ENCODE peak calls at places on chromosomes 16 and 17, in ten cellular contexts. One of them, this sample, is unnamed.

GRCh38 chr16:73113326-73113720 is 65.4 kb upstream of the ZFHX3 start:
- DNase-seq in AG04450: no peak
- DNase-seq in PC-9: no peak
- DNase-seq in lung: no peak
- DNase-seq in adrenal gland: no peak
- DNase-seq in stomach: no peak
- DNase-seq in fibroblast of mammary gland: peak
- DNase-seq in ascending aorta: no peak
- DNase-seq in BE2C: no peak
- DNase-seq in omental fat pad: no peak
- DNase-seq in this sample: no peak

GRCh38 chr17:39306028-39306427 is 80.3 kb upstream of the STAC2 start:
- DNase-seq in AG04450: no peak
- DNase-seq in PC-9: no peak
- DNase-seq in lung: no peak
- DNase-seq in adrenal gland: no peak
- DNase-seq in stomach: no peak
- DNase-seq in fibroblast of mammary gland: no peak
- DNase-seq in ascending aorta: no peak
- DNase-seq in BE2C: no peak
- DNase-seq in omental fat pad: no peak
- DNase-seq in this sample: no peak

GRCh38 chr16:56189990-56190902 is 1.0 kb upstream of the GNAO1 start:
- DNase-seq in AG04450: no peak
- DNase-seq in PC-9: no peak
- DNase-seq in lung: no peak
- DNase-seq in adrenal gland: no peak
- DNase-seq in stomach: no peak
- DNase-seq in fibroblast of mammary gland: no peak
- DNase-seq in ascending aorta: no peak
- DNase-seq in BE2C: peak
- DNase-seq in omental fat pad: no peak
- DNase-seq in this sample: no peak

GRCh38 chr16:74099530-74099929 is 197.1 kb upstream of the PSMD7 start:
- DNase-seq in AG04450: no peak
- DNase-seq in PC-9: no peak
- DNase-seq in lung: no peak
- DNase-seq in adrenal gland: no peak
- DNase-seq in stomach: no peak
- DNase-seq in fibroblast of mammary gland: no peak
- DNase-seq in ascending aorta: no peak
- DNase-seq in BE2C: no peak
- DNase-seq in omental fat pad: no peak
- DNase-seq in this sample: no peak

GRCh38 chr17:35977509-35977908 is 3.8 kb downstream of the CCL16 start:
- DNase-seq in AG04450: no peak
- DNase-seq in PC-9: no peak
- DNase-seq in lung: no peak
- DNase-seq in adrenal gland: no peak
- DNase-seq in stomach: no peak
- DNase-seq in fibroblast of mammary gland: no peak
- DNase-seq in ascending aorta: no peak
- DNase-seq in BE2C: no peak
- DNase-seq in omental fat pad: no peak
- DNase-seq in this sample: no peak

GRCh38 chr17:66906321-66907278 is 57.9 kb upstream of the CACNG4 start:
- DNase-seq in AG04450: peak
- DNase-seq in PC-9: peak
- DNase-seq in lung: peak
- DNase-seq in adrenal gland: peak
- DNase-seq in stomach: peak
- DNase-seq in fibroblast of mammary gland: peak
- DNase-seq in ascending aorta: peak
- DNase-seq in BE2C: peak
- DNase-seq in omental fat pad: peak
- DNase-seq in this sample: peak

GRCh38 chr16:84599528-84600202 is 18.2 kb downstream of the COTL1 start:
- DNase-seq in AG04450: peak
- DNase-seq in PC-9: no peak
- DNase-seq in lung: peak
- DNase-seq in adrenal gland: peak
- DNase-seq in stomach: peak
- DNase-seq in fibroblast of mammary gland: peak
- DNase-seq in ascending aorta: no peak
- DNase-seq in BE2C: peak
- DNase-seq in omental fat pad: no peak
- DNase-seq in this sample: no peak

GRCh38 chr16:57061084-57061905 is 31.1 kb upstream of the CPNE2 start:
- DNase-seq in AG04450: no peak
- DNase-seq in PC-9: peak
- DNase-seq in lung: peak
- DNase-seq in adrenal gland: peak
- DNase-seq in stomach: peak
- DNase-seq in fibroblast of mammary gland: peak
- DNase-seq in ascending aorta: peak
- DNase-seq in BE2C: peak
- DNase-seq in omental fat pad: no peak
- DNase-seq in this sample: peak

GRCh38 chr16:14284930-14285541 is 213.9 kb downstream of the MRTFB start:
- DNase-seq in AG04450: peak
- DNase-seq in PC-9: peak
- DNase-seq in lung: no peak
- DNase-seq in adrenal gland: no peak
- DNase-seq in stomach: peak
- DNase-seq in fibroblast of mammary gland: peak
- DNase-seq in ascending aorta: no peak
- DNase-seq in BE2C: peak
- DNase-seq in omental fat pad: no peak
- DNase-seq in this sample: peak

GRCh38 chr17:17075037-17075755 is 32.9 kb downstream of the MPRIP start:
- DNase-seq in AG04450: peak
- DNase-seq in PC-9: no peak
- DNase-seq in lung: no peak
- DNase-seq in adrenal gland: peak
- DNase-seq in stomach: no peak
- DNase-seq in fibroblast of mammary gland: peak
- DNase-seq in ascending aorta: no peak
- DNase-seq in BE2C: peak
- DNase-seq in omental fat pad: no peak
- DNase-seq in this sample: no peak

GRCh38 chr17:81020767-81021497 is 14.0 kb upstream of the BAIAP2 start:
- DNase-seq in AG04450: no peak
- DNase-seq in PC-9: no peak
- DNase-seq in lung: peak
- DNase-seq in adrenal gland: peak
- DNase-seq in stomach: no peak
- DNase-seq in fibroblast of mammary gland: peak
- DNase-seq in ascending aorta: no peak
- DNase-seq in BE2C: peak
- DNase-seq in omental fat pad: no peak
- DNase-seq in this sample: no peak

GRCh38 chr17:12035713-12036112 is 15.0 kb downstream of the MAP2K4 start:
- DNase-seq in AG04450: no peak
- DNase-seq in PC-9: no peak
- DNase-seq in lung: no peak
- DNase-seq in adrenal gland: no peak
- DNase-seq in stomach: no peak
- DNase-seq in fibroblast of mammary gland: no peak
- DNase-seq in ascending aorta: no peak
- DNase-seq in BE2C: no peak
- DNase-seq in omental fat pad: no peak
- DNase-seq in this sample: no peak

GRCh38 chr17:40535438-40535837 is 29.8 kb downstream of the CCR7 start:
- DNase-seq in AG04450: no peak
- DNase-seq in PC-9: no peak
- DNase-seq in lung: no peak
- DNase-seq in adrenal gland: no peak
- DNase-seq in stomach: no peak
- DNase-seq in fibroblast of mammary gland: no peak
- DNase-seq in ascending aorta: no peak
- DNase-seq in BE2C: no peak
- DNase-seq in omental fat pad: no peak
- DNase-seq in this sample: no peak

GRCh38 chr17:33038740-33039139 is 47.1 kb downstream of the SPACA3 start:
- DNase-seq in AG04450: no peak
- DNase-seq in PC-9: no peak
- DNase-seq in lung: no peak
- DNase-seq in adrenal gland: peak
- DNase-seq in stomach: no peak
- DNase-seq in fibroblast of mammary gland: peak
- DNase-seq in ascending aorta: no peak
- DNase-seq in BE2C: peak
- DNase-seq in omental fat pad: no peak
- DNase-seq in this sample: peak

GRCh38 chr17:49315551-49315951 is 46.5 kb downstream of the ZNF652 start:
- DNase-seq in AG04450: peak
- DNase-seq in PC-9: peak
- DNase-seq in lung: peak
- DNase-seq in adrenal gland: peak
- DNase-seq in stomach: peak
- DNase-seq in fibroblast of mammary gland: peak
- DNase-seq in ascending aorta: peak
- DNase-seq in BE2C: peak
- DNase-seq in omental fat pad: peak
- DNase-seq in this sample: peak
- TF ChIP-seq CTCF in AG04450: peak
- TF ChIP-seq CTCF in PC-9: peak
- TF ChIP-seq CTCF in lung: peak
- TF ChIP-seq CTCF in adrenal gland: peak
- TF ChIP-seq CTCF in stomach: peak
- TF ChIP-seq CTCF in fibroblast of mammary gland: peak
- TF ChIP-seq CTCF in ascending aorta: peak
- TF ChIP-seq CTCF in BE2C: peak
- TF ChIP-seq CTCF in omental fat pad: no peak
- TF ChIP-seq CTCF in this sample: peak

GRCh38 chr17:73936908-73937627 is 266.4 kb upstream of the RPL38 start:
- DNase-seq in AG04450: no peak
- DNase-seq in PC-9: no peak
- DNase-seq in lung: no peak
- DNase-seq in adrenal gland: no peak
- DNase-seq in stomach: no peak
- DNase-seq in fibroblast of mammary gland: no peak
- DNase-seq in ascending aorta: no peak
- DNase-seq in BE2C: no peak
- DNase-seq in omental fat pad: no peak
- DNase-seq in this sample: no peak
- TF ChIP-seq CTCF in AG04450: no peak
- TF ChIP-seq CTCF in PC-9: no peak
- TF ChIP-seq CTCF in lung: no peak
- TF ChIP-seq CTCF in adrenal gland: no peak
- TF ChIP-seq CTCF in stomach: no peak
- TF ChIP-seq CTCF in fibroblast of mammary gland: no peak
- TF ChIP-seq CTCF in ascending aorta: no peak
- TF ChIP-seq CTCF in BE2C: no peak
- TF ChIP-seq CTCF in omental fat pad: no peak
- TF ChIP-seq CTCF in this sample: no peak

GRCh38 chr17:41793749-41794602 is 7.5 kb upstream of the JUP start:
- DNase-seq in AG04450: no peak
- DNase-seq in PC-9: no peak
- DNase-seq in lung: no peak
- DNase-seq in adrenal gland: no peak
- DNase-seq in stomach: no peak
- DNase-seq in fibroblast of mammary gland: no peak
- DNase-seq in ascending aorta: no peak
- DNase-seq in BE2C: no peak
- DNase-seq in omental fat pad: no peak
- DNase-seq in this sample: no peak
- TF ChIP-seq CTCF in AG04450: no peak
- TF ChIP-seq CTCF in PC-9: no peak
- TF ChIP-seq CTCF in lung: no peak
- TF ChIP-seq CTCF in adrenal gland: no peak
- TF ChIP-seq CTCF in stomach: no peak
- TF ChIP-seq CTCF in fibroblast of mammary gland: no peak
- TF ChIP-seq CTCF in ascending aorta: no peak
- TF ChIP-seq CTCF in BE2C: no peak
- TF ChIP-seq CTCF in omental fat pad: no peak
- TF ChIP-seq CTCF in this sample: no peak

DNA sequence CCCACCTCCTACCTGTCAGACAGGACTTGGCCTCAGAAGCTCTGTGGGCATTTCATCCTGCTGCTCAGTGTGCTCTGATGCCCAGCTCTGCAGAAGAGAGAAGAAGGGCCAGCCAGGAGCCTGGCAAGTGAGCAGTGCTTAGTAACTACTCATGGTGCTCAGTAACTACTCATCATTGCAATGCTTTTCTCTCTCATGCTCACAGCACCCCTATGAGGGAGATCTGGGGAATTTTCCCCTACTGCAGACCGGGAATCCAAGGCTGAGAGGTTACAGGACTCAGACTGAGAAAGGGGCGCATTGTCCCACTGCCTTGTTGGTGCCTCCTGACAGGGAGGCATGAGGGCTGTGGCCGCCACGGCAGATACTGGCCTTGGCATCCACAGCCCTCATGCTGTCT is 261.1 kb downstream of the C16orf95 start:
- DNase-seq in AG04450: no peak
- DNase-seq in PC-9: no peak
- DNase-seq in lung: no peak
- DNase-seq in adrenal gland: no peak
- DNase-seq in stomach: no peak
- DNase-seq in fibroblast of mammary gland: peak
- DNase-seq in ascending aorta: no peak
- DNase-seq in BE2C: no peak
- DNase-seq in omental fat pad: no peak
- DNase-seq in this sample: no peak
- TF ChIP-seq CTCF in AG04450: peak
- TF ChIP-seq CTCF in PC-9: no peak
- TF ChIP-seq CTCF in lung: no peak
- TF ChIP-seq CTCF in adrenal gland: no peak
- TF ChIP-seq CTCF in stomach: no peak
- TF ChIP-seq CTCF in fibroblast of mammary gland: peak
- TF ChIP-seq CTCF in ascending aorta: peak
- TF ChIP-seq CTCF in BE2C: no peak
- TF ChIP-seq CTCF in omental fat pad: no peak
- TF ChIP-seq CTCF in this sample: peak

GRCh38 chr16:88524274-88524972 is 45.8 kb upstream of the ZC3H18 start:
- DNase-seq in AG04450: no peak
- DNase-seq in PC-9: no peak
- DNase-seq in lung: no peak
- DNase-seq in adrenal gland: no peak
- DNase-seq in stomach: peak
- DNase-seq in fibroblast of mammary gland: no peak
- DNase-seq in ascending aorta: no peak
- DNase-seq in BE2C: no peak
- DNase-seq in omental fat pad: no peak
- DNase-seq in this sample: no peak
- TF ChIP-seq CTCF in AG04450: no peak
- TF ChIP-seq CTCF in PC-9: no peak
- TF ChIP-seq CTCF in lung: no peak
- TF ChIP-seq CTCF in adrenal gland: no peak
- TF ChIP-seq CTCF in stomach: no peak
- TF ChIP-seq CTCF in fibroblast of mammary gland: no peak
- TF ChIP-seq CTCF in ascending aorta: no peak
- TF ChIP-seq CTCF in BE2C: no peak
- TF ChIP-seq CTCF in omental fat pad: no peak
- TF ChIP-seq CTCF in this sample: no peak

GRCh38 chr16:87347932-87348615 is 30.9 kb upstream of the C16orf95 start:
- DNase-seq in AG04450: no peak
- DNase-seq in PC-9: no peak
- DNase-seq in lung: no peak
- DNase-seq in adrenal gland: no peak
- DNase-seq in stomach: no peak
- DNase-seq in fibroblast of mammary gland: no peak
- DNase-seq in ascending aorta: no peak
- DNase-seq in BE2C: no peak
- DNase-seq in omental fat pad: no peak
- DNase-seq in this sample: no peak
- TF ChIP-seq CTCF in AG04450: no peak
- TF ChIP-seq CTCF in PC-9: no peak
- TF ChIP-seq CTCF in lung: no peak
- TF ChIP-seq CTCF in adrenal gland: no peak
- TF ChIP-seq CTCF in stomach: no peak
- TF ChIP-seq CTCF in fibroblast of mammary gland: no peak
- TF ChIP-seq CTCF in ascending aorta: no peak
- TF ChIP-seq CTCF in BE2C: no peak
- TF ChIP-seq CTCF in omental fat pad: no peak
- TF ChIP-seq CTCF in this sample: no peak

GRCh38 chr17:18151290-18151689 is 32.3 kb upstream of the ALKBH5 start:
- DNase-seq in AG04450: no peak
- DNase-seq in PC-9: no peak
- DNase-seq in lung: no peak
- DNase-seq in adrenal gland: no peak
- DNase-seq in stomach: no peak
- DNase-seq in fibroblast of mammary gland: no peak
- DNase-seq in ascending aorta: no peak
- DNase-seq in BE2C: no peak
- DNase-seq in omental fat pad: no peak
- DNase-seq in this sample: no peak
- TF ChIP-seq CTCF in AG04450: no peak
- TF ChIP-seq CTCF in PC-9: no peak
- TF ChIP-seq CTCF in lung: no peak
- TF ChIP-seq CTCF in adrenal gland: no peak
- TF ChIP-seq CTCF in stomach: no peak
- TF ChIP-seq CTCF in fibroblast of mammary gland: no peak
- TF ChIP-seq CTCF in ascending aorta: no peak
- TF ChIP-seq CTCF in BE2C: no peak
- TF ChIP-seq CTCF in omental fat pad: no peak
- TF ChIP-seq CTCF in this sample: no peak